ENCODE peak calls at places on chromosomes 11 and 22, in eight cellular contexts. A is activated T-cell treated with anti-CD3 and anti-CD28 coated beads for 24 hours; X is MM.1S; P is activated CD4-positive, CD25-positive, alpha-beta regulatory T cell; N is stimulated activated CD8-positive, alpha-beta memory T cell treated with anti-CD3 and anti-CD28 coated beads, Interleukin-12 subunit alpha, Interleukin-12 subunit beta, amount 100 ng/mL, for 1 hour; W is fibroblast of pulmonary artery; G is astrocyte; I is ELR. S is an unnamed sample.

GRCh38 chr11:130168105-130168504 is 8.5 kb downstream of the ST14 start:
- DNase-seq in I (peak), X (no peak), W (no peak), P (no peak), A (no peak), N (no peak), G (peak), S (no peak)

GRCh38 chr11:27174026-27174425 is 133.4 kb downstream of the BBOX1 start:
- DNase-seq in N (no peak), W (no peak), X (no peak), G (no peak), P (no peak), A (no peak), I (no peak), S (no peak)

GRCh38 chr11:35619030-35619753 is 932 bp downstream of the FJX1 start:
- DNase-seq in I (peak), A (peak), W (peak), N (no peak), X (peak), P (no peak), G (peak), S (no peak)

GRCh38 chr11:93519179-93519578 is 24.0 kb downstream of the SMCO4 start:
- DNase-seq in X (no peak), P (no peak), N (no peak), A (no peak), I (no peak), G (no peak), W (no peak), S (no peak)

GRCh38 chr11:72924568-72925190 is 110.5 kb downstream of the ATG16L2 start:
- DNase-seq in W (peak), G (peak), X (peak), I (peak), A (no peak), N (no peak), P (no peak), S (peak)

GRCh38 chr22:31829505-31829904 is 75.7 kb downstream of the DEPDC5 start:
- DNase-seq in X (no peak), N (peak), I (peak), P (no peak), G (peak), A (peak), W (peak), S (peak)

GRCh38 chr11:12027844-12028243 is 19.4 kb upstream of the DKK3 start:
- DNase-seq in P (no peak), N (no peak), A (no peak), X (no peak), I (no peak), G (no peak), W (no peak), S (no peak)

GRCh38 chr22:48897959-48898358 is 929.7 kb downstream of the BRD1 start:
- DNase-seq in W (no peak), N (no peak), I (no peak), G (no peak), P (no peak), A (no peak), X (no peak), S (no peak)

GRCh38 chr11:10460611-10461275 is 5.7 kb downstream of the AMPD3 start:
- DNase-seq in N (no peak), W (no peak), P (no peak), X (no peak), G (no peak), I (no peak), A (no peak), S (no peak)

GRCh38 chr11:31850365-31850764 is 39.2 kb upstream of the PAX6 start:
- DNase-seq in I (no peak), X (no peak), A (no peak), P (no peak), W (no peak), N (no peak), G (no peak), S (no peak)

GRCh38 chr11:86749376-86749775 is 51.0 kb upstream of the PRSS23 start:
- DNase-seq in X (no peak), N (no peak), I (peak), G (no peak), W (no peak), A (no peak), P (no peak), S (no peak)

GRCh38 chr11:41457216-41458014 is 2.0 kb downstream of the LRRC4C start:
- DNase-seq in P (no peak), N (no peak), I (no peak), A (no peak), W (no peak), X (no peak), G (no peak), S (no peak)

GRCh38 chr22:50209893-50210292 is 9.1 kb downstream of the SELENOO start:
- DNase-seq in X (peak), A (peak), N (peak), I (peak), W (peak), P (peak), G (no peak), S (no peak)

GRCh38 chr11:134049303-134049702 is 19.6 kb upstream of the JAM3 start:
- DNase-seq in N (no peak), G (no peak), A (no peak), W (no peak), P (no peak), X (no peak), I (no peak), S (no peak)

GRCh38 chr11:128766687-128767086 is 72.8 kb downstream of the FLI1 start:
- DNase-seq in P (no peak), G (no peak), N (no peak), I (no peak), X (no peak), W (peak), A (no peak), S (no peak)

GRCh38 chr11:75532200-75532972 is 6.6 kb upstream of the GDPD5 start:
- DNase-seq in W (peak), P (peak), N (peak), X (peak), A (peak), I (peak), G (no peak), S (no peak)

GRCh38 chr22:41619979-41620645 is 731 bp downstream of the DESI1 start:
- DNase-seq in N (no peak), G (no peak), A (peak), W (no peak), X (peak), I (peak), P (no peak), S (no peak)

GRCh38 chr11:70682056-70682455 is 283.7 kb downstream of the CTTN start:
- DNase-seq in I (no peak), N (no peak), G (no peak), P (no peak), A (no peak), X (no peak), W (no peak), S (no peak)

GRCh38 chr11:35419713-35420333 is 465 bp upstream of the SLC1A2 start:
- DNase-seq in A (no peak), N (no peak), W (no peak), X (no peak), G (no peak), P (no peak), I (peak), S (no peak)